ENCODE peak calls at places on chromosomes 1 and 21, in five cellular contexts. P, L, G, K and M are unnamed samples.

GRCh38 chr1:67840449-67840848 is 7.2 kb upstream of the GNG12 start:
- DNase-seq in G (no peak), L (peak), P (no peak), K (peak), M (no peak)

GRCh38 chr1:111219466-111220286 is 7.8 kb upstream of the CHI3L2 start:
- DNase-seq in L (peak), P (no peak), K (no peak), G (no peak), M (no peak)

GRCh38 chr1:220824031-220824989 is 37.6 kb downstream of the MTARC1 start:
- DNase-seq in P (no peak), K (no peak), G (no peak), L (peak), M (no peak)

GRCh38 chr1:200925821-200926220 is 31.1 kb downstream of the INAVA start:
- DNase-seq in G (no peak), K (peak), L (no peak), P (no peak), M (no peak)

GRCh38 chr21:26140185-26140584 is 30.4 kb downstream of the APP start:
- DNase-seq in P (no peak), G (no peak), K (peak), L (peak), M (no peak)

GRCh38 chr1:119363162-119363561 is 5.4 kb upstream of the HAO2 start:
- DNase-seq in K (no peak), L (no peak), G (no peak), P (no peak), M (no peak)

GRCh38 chr1:15702722-15703550 is 18.8 kb downstream of the PLEKHM2 start:
- DNase-seq in K (peak), G (no peak), L (peak), P (no peak), M (no peak)

GRCh38 chr1:193537266-193538003 is 351.0 kb upstream of the B3GALT2 start:
- DNase-seq in K (no peak), L (no peak), G (no peak), P (peak), M (no peak)

GRCh38 chr1:115237507-115237906 is 100.5 kb downstream of the NGF start:
- DNase-seq in P (no peak), L (no peak), K (peak), G (no peak), M (no peak)

GRCh38 chr1:203273869-203274602 is 31.3 kb upstream of the BTG2 start:
- DNase-seq in L (no peak), G (no peak), P (no peak), K (no peak), M (no peak)

GRCh38 chr1:227883073-227883520 is 64.6 kb downstream of the WNT9A start:
- DNase-seq in P (no peak), L (no peak), K (no peak), G (no peak), M (no peak)

GRCh38 chr1:29238601-29238964 is 2.3 kb downstream of the PTPRU start:
- DNase-seq in L (peak), K (peak), G (no peak), P (no peak), M (no peak)

GRCh38 chr1:65395887-65396612 is 24.4 kb upstream of the LEPR start:
- DNase-seq in K (peak), P (no peak), L (peak), G (no peak), M (peak)

GRCh38 chr1:14421977-14422609 is 176.4 kb upstream of the KAZN start:
- DNase-seq in G (no peak), K (no peak), P (no peak), L (no peak), M (peak)

GRCh38 chr1:52423771-52424170 is 19.4 kb downstream of the PRPF38A start:
- DNase-seq in P (peak), L (no peak), G (no peak), K (no peak), M (no peak)

GRCh38 chr1:175863291-175864050 is 120.1 kb upstream of the TNR start:
- DNase-seq in K (no peak), G (no peak), L (no peak), P (no peak), M (no peak)

GRCh38 chr1:19327736-19328135 is 15.6 kb downstream of the SLC66A1 start:
- DNase-seq in L (no peak), P (no peak), K (no peak), G (no peak), M (no peak)

GRCh38 chr1:182249201-182249676 is 142.4 kb downstream of the GLUL start:
- DNase-seq in L (no peak), G (no peak), K (no peak), P (no peak), M (peak)

GRCh38 chr1:62425041-62425440 is 11.8 kb upstream of the USP1 start:
- DNase-seq in L (no peak), G (no peak), P (no peak), K (no peak), M (no peak)

GRCh38 chr1:228100822-228101613 is 2.1 kb downstream of the C1orf35 start:
- DNase-seq in G (no peak), K (no peak), P (no peak), L (no peak), M (no peak)

GRCh38 chr1:179129702-179130473 is 48.0 kb downstream of the TOR3A start:
- DNase-seq in K (peak), P (no peak), L (no peak), G (no peak), M (no peak)

GRCh38 chr1:56414728-56415224 is 164.6 kb downstream of the PLPP3 start:
- DNase-seq in G (no peak), K (no peak), P (no peak), L (no peak), M (peak)

GRCh38 chr1:63774617-63775417 is 1.0 kb downstream of the ROR1 start:
- DNase-seq in G (peak), L (peak), P (no peak), K (peak), M (no peak)

GRCh38 chr1:153360592-153360991 is 2.9 kb downstream of the S100A9 start:
- DNase-seq in K (no peak), L (no peak), G (no peak), P (no peak), M (no peak)

GRCh38 chr1:109636201-109636952 is 16.7 kb downstream of the AMPD2 start:
- DNase-seq in K (peak), L (no peak), G (no peak), P (no peak), M (no peak)